ENCODE peak calls at places on chromosomes 12 and 14, in six cellular contexts. S is mesendoderm, Q is A549, R is HCT116, D is aorta, M is IMR-90. Z is an unnamed sample.

GRCh38 chr12:101076940-101077351 is 133.1 kb downstream of the SLC5A8 start:
- DNase-seq in S (peak; percentile 80), Q (no peak), R (no peak), D (peak; percentile 74), M (peak; percentile 29), Z (no peak)

GRCh38 chr14:55749201-55749812 is 169.3 kb downstream of the KTN1 start:
- DNase-seq in S (peak; percentile 81), Q (peak; percentile 20), R (no peak), D (no peak), M (peak; percentile 15), Z (peak; percentile 20)

GRCh38 chr14:104268725-104269436 is 130.5 kb downstream of the KIF26A start:
- DNase-seq in S (peak; percentile 17), Q (no peak), R (no peak), D (no peak), M (no peak), Z (no peak)

GRCh38 chr12:117227000-117227653 is 36.9 kb upstream of the FBXO21 start:
- DNase-seq in S (no peak), Q (no peak), R (no peak), D (no peak), M (no peak), Z (no peak)

GRCh38 chr12:6229823-6230222 is 29.6 kb downstream of the CD9 start:
- DNase-seq in S (no peak), Q (no peak), R (no peak), D (peak; percentile 91), M (peak; percentile 97), Z (no peak)

GRCh38 chr12:132582582-132583279 is 27.7 kb downstream of the LRCOL1 start:
- DNase-seq in S (no peak), Q (no peak), R (no peak), D (no peak), M (no peak), Z (no peak)

GRCh38 chr12:92424338-92424737 is 278.5 kb upstream of the PLEKHG7 start:
- DNase-seq in S (no peak), Q (no peak), R (no peak), D (no peak), M (peak; percentile 67), Z (no peak)

GRCh38 chr12:64006211-64006610 is 161.7 kb downstream of the SRGAP1 start:
- DNase-seq in S (peak; percentile 95), Q (no peak), R (no peak), D (no peak), M (peak; percentile 70), Z (no peak)

GRCh38 chr14:99707921-99708320 is 23.8 kb downstream of the CYP46A1 start:
- DNase-seq in S (no peak), Q (no peak), R (no peak), D (peak; percentile 15), M (no peak), Z (no peak)

GRCh38 chr12:114275937-114276785 is 129.8 kb downstream of the TBX5 start:
- DNase-seq in S (no peak), Q (no peak), R (no peak), D (no peak), M (peak; percentile 12), Z (no peak)

GRCh38 chr12:65631621-65632111 is 192.6 kb upstream of the HMGA2 start:
- DNase-seq in S (peak; percentile 49), Q (peak; percentile 95), R (peak; percentile 97), D (no peak), M (peak; percentile 100), Z (peak; percentile 99)

GRCh38 chr12:7609480-7609879 is 56.2 kb downstream of the APOBEC1 start:
- DNase-seq in S (no peak), Q (no peak), R (no peak), D (no peak), M (peak; percentile 7), Z (no peak)

GRCh38 chr12:124754949-124755800 is 108.5 kb downstream of the SCARB1 start:
- DNase-seq in S (peak; percentile 53), Q (no peak), R (no peak), D (peak; percentile 93), M (peak; percentile 67), Z (no peak)

GRCh38 chr14:49868720-49869114 is 16.1 kb upstream of the NEMF start:
- DNase-seq in S (no peak), Q (no peak), R (no peak), D (no peak), M (no peak), Z (no peak)

GRCh38 chr14:23071244-23071974 is 14.1 kb upstream of the CDH24 start:
- DNase-seq in S (peak; percentile 99), Q (peak; percentile 91), R (no peak), D (peak; percentile 90), M (peak; percentile 94), Z (peak; percentile 72)

GRCh38 chr14:23067847-23068791 is 10.8 kb upstream of the CDH24 start:
- DNase-seq in S (no peak), Q (no peak), R (no peak), D (no peak), M (no peak), Z (no peak)

GRCh38 chr14:23070262-23071129 is 13.2 kb upstream of the CDH24 start:
- DNase-seq in S (peak; percentile 66), Q (no peak), R (no peak), D (no peak), M (no peak), Z (no peak)

GRCh38 chr14:23068792-23069412 is 11.6 kb upstream of the CDH24 start:
- DNase-seq in S (peak; percentile 97), Q (peak; percentile 94), R (peak; percentile 88), D (peak; percentile 79), M (peak; percentile 93), Z (peak; percentile 50)

GRCh38 chr14:23069413-23069806 is 12.1 kb upstream of the CDH24 start:
- DNase-seq in S (no peak), Q (no peak), R (no peak), D (no peak), M (no peak), Z (no peak)
- H3K27ac ChIP-seq in S (peak overlapping the region; percentile 75), Q (no peak overlapping the region), R (peak overlapping the region; percentile 54), D (no peak overlapping the region), M (peak overlapping the region; percentile 14), Z (no peak overlapping the region)

GRCh38 chr14:89394920-89395319 is 22.1 kb downstream of the FOXN3 start:
- DNase-seq in S (no peak), Q (no peak), R (no peak), D (no peak), M (no peak), Z (no peak)
- H3K27ac ChIP-seq in S (no peak overlapping the region), Q (no peak overlapping the region), R (no peak overlapping the region), D (no peak overlapping the region), M (no peak overlapping the region), Z (no peak overlapping the region)

GRCh38 chr14:68978550-68978911 is 571 bp downstream of the ACTN1 start:
- DNase-seq in S (peak; percentile 69), Q (no peak), R (no peak), D (peak; percentile 72), M (no peak), Z (no peak)

GRCh38 chr14:68981539-68981976 is 2.5 kb upstream of the ACTN1 start:
- DNase-seq in S (no peak), Q (no peak), R (no peak), D (no peak), M (peak; percentile 91), Z (no peak)

GRCh38 chr14:68979021-68979721 is at the start of gene ACTN1:
- DNase-seq in S (peak; percentile 99), Q (peak; percentile 96), R (peak; percentile 89), D (peak; percentile 97), M (peak; percentile 97), Z (peak; percentile 82)

GRCh38 chr14:68981124-68981523 is 2.0 kb upstream of the ACTN1 start:
- DNase-seq in S (no peak), Q (no peak), R (no peak), D (no peak), M (no peak), Z (no peak)

GRCh38 chr14:68979722-68980552 is 835 bp upstream of the ACTN1 start:
- DNase-seq in S (peak; percentile 89), Q (peak; percentile 36), R (no peak), D (peak; percentile 74), M (peak; percentile 63), Z (no peak)
- H3K27ac ChIP-seq in S (peak overlapping the region; percentile 97), Q (peak overlapping the region; percentile 99), R (peak overlapping the region; percentile 50), D (peak overlapping the region; percentile 97), M (peak overlapping the region; percentile 96), Z (peak overlapping the region; percentile 99)

GRCh38 chr12:19140381-19141236 is 11.1 kb downstream of the PLEKHA5 start:
- DNase-seq in S (no peak), Q (no peak), R (no peak), D (no peak), M (no peak), Z (no peak)
- H3K27ac ChIP-seq in S (no peak overlapping the region), Q (no peak overlapping the region), R (no peak overlapping the region), D (no peak overlapping the region), M (no peak overlapping the region), Z (no peak overlapping the region)

GRCh38 chr12:123145211-123145610 is 5.7 kb downstream of the PITPNM2 start:
- DNase-seq in S (no peak), Q (no peak), R (no peak), D (no peak), M (no peak), Z (no peak)
- H3K27ac ChIP-seq in S (no peak overlapping the region), Q (no peak overlapping the region), R (no peak overlapping the region), D (no peak overlapping the region), M (no peak overlapping the region), Z (no peak overlapping the region)

GRCh38 chr14:67079836-67080235 is 109.4 kb upstream of the GARIN2 start:
- DNase-seq in S (no peak), Q (no peak), R (no peak), D (no peak), M (no peak), Z (no peak)

DNA sequence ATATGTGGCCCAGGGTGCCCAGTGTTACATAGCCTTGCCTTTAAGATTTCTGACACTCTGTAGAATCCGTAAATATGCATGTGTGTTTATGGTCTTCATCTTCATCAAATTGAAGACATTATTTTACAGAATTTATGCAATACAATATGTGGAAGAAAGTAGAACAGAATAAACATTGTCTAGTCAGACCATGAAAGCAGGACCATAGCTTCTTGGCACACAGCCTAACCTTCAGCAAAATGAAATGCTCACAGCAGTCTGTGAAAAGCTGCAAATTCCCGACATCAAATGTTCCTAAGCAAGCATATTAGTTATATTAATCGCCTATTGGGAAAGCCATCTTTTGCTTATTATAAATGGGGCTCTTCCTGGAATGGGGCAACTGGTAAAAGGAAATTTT is 111.3 kb upstream of the GARIN2 start:
- DNase-seq in S (no peak), Q (no peak), R (no peak), D (no peak), M (peak; percentile 11), Z (no peak)
- H3K27ac ChIP-seq in S (no peak overlapping the region), Q (no peak overlapping the region), R (no peak overlapping the region), D (no peak overlapping the region), M (no peak overlapping the region), Z (no peak overlapping the region)

DNA sequence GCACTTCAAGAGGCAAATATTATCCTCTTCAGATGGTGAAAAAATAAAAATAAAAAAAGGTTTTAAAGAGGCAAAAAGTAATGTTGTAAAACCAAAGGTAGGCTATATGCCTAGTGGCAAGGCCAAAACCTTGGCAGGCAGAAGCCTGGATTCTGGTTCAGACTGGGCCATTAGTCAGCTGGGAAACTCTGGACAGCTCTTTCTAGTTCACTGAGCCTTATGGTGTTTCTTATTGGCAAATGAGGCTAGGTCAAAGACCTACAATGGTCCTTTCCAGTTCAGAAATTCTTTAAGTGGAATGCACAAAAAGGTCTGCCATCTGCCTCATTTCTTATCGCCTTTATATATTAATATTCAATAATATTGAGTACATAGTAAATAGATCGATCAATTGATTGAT is 44.6 kb downstream of the PTPRB start:
- DNase-seq in S (no peak), Q (no peak), R (no peak), D (no peak), M (no peak), Z (no peak)
- H3K27ac ChIP-seq in S (no peak overlapping the region), Q (no peak overlapping the region), R (no peak overlapping the region), D (no peak overlapping the region), M (no peak overlapping the region), Z (no peak overlapping the region)